ENCODE peak calls at places on chromosomes 12 and 14, in nine cellular contexts. M is NCI-H1092 treated with DMSO at 0.1 percent for 48 hours; Q is C1 segment of cervical spinal cord; A is stimulated activated CD8-positive, alpha-beta memory T cell treated with anti-CD3 and anti-CD28 coated beads, Interleukin-12 subunit alpha, Interleukin-12 subunit beta, amount 100 ng/mL, for 4 hours; B is stimulated activated CD4-positive, alpha-beta T cell treated with anti-CD3 and anti-CD28 coated beads, Interleukin-1b, Interleukin-23, amount 100 ng/mL, for 4 hours; L is head of caudate nucleus; T is cardiac muscle cell; S is HFFc6; V is T47D. J is an unnamed sample.

GRCh38 chr12:14995583-14996425 is 23.0 kb downstream of the PDE6H start:
- DNase-seq in M (peak; percentile 65), A (no peak), B (no peak), T (peak; percentile 87), Q (no peak), S (peak; percentile 33), L (no peak), V (no peak), J (peak; percentile 32)

GRCh38 chr12:105861232-105861631 is 277.5 kb downstream of the NUAK1 start:
- DNase-seq in B (no peak), T (no peak), S (no peak), A (no peak), M (peak; percentile 81), L (no peak), Q (no peak), V (no peak), J (peak; percentile 64)

GRCh38 chr12:80837342-80837978 is 100.3 kb downstream of the LIN7A start:
- DNase-seq in B (no peak), T (peak; percentile 79), V (peak; percentile 33), A (no peak), Q (no peak), M (peak; percentile 27), S (peak; percentile 71), L (no peak), J (peak; percentile 21)

GRCh38 chr12:121797937-121798801 is 4.7 kb upstream of the RHOF start:
- DNase-seq in T (peak; percentile 44), L (no peak), B (no peak), S (no peak), M (peak; percentile 87), V (no peak), Q (peak; percentile 36), A (no peak), J (peak; percentile 97)

GRCh38 chr12:75848533-75848932 is 183.0 kb downstream of the PHLDA1 start:
- DNase-seq in V (no peak), L (no peak), A (no peak), B (no peak), T (peak; percentile 20), Q (peak; percentile 44), M (no peak), S (no peak), J (no peak)

GRCh38 chr14:80100681-80101080 is 110.6 kb downstream of the DIO2 start:
- DNase-seq in A (no peak), B (no peak), V (peak; percentile 2), S (no peak), L (no peak), Q (peak; percentile 11), T (no peak), M (no peak), J (no peak)

GRCh38 chr14:69921052-69921451 is 41.8 kb downstream of the SMOC1 start:
- DNase-seq in T (peak; percentile 34), B (no peak), Q (no peak), L (no peak), V (no peak), A (no peak), M (no peak), S (no peak), J (no peak)

GRCh38 chr12:26696613-26697092 is 136.3 kb downstream of the ITPR2 start:
- DNase-seq in S (no peak), A (no peak), B (no peak), L (no peak), V (no peak), T (peak; percentile 75), Q (no peak), M (no peak), J (no peak)

GRCh38 chr14:32366995-32367394 is 37.9 kb downstream of the AKAP6 start:
- DNase-seq in M (peak; percentile 43), A (no peak), S (no peak), T (peak; percentile 55), L (no peak), Q (no peak), V (no peak), B (no peak), J (no peak)

GRCh38 chr12:62098131-62098530 is 162.1 kb upstream of the USP15 start:
- DNase-seq in A (no peak), S (no peak), V (no peak), L (no peak), B (no peak), M (no peak), Q (no peak), T (no peak), J (no peak)

GRCh38 chr12:2417761-2418160 is 365.0 kb downstream of the CACNA1C start:
- DNase-seq in V (no peak), S (no peak), M (no peak), L (no peak), B (no peak), A (no peak), T (no peak), Q (no peak), J (no peak)

J was measured in NCI-H1105.